ENCODE peak calls at places on chromosomes 3 and 15, in nine cellular contexts. N is K562, D is sigmoid colon, B is esophagus muscularis mucosa, W is A549, H is transverse colon, X is tibial nerve, T is ovary, P is HepG2. G is an unnamed sample.

GRCh38 chr3:4670352-4670751 is 177.2 kb downstream of the ITPR1 start:
- DNase-seq in P (peak), X (no peak), D (no peak), W (peak), B (no peak), T (no peak), H (no peak), N (peak), G (no peak)

GRCh38 chr3:43341788-43342187 is 55.4 kb downstream of the SNRK start:
- DNase-seq in N (no peak), D (no peak), W (no peak), B (no peak), H (no peak), X (no peak), T (no peak), P (no peak), G (no peak)

GRCh38 chr15:39685999-39686613 is 96.5 kb downstream of the FSIP1 start:
- DNase-seq in W (peak), T (no peak), B (no peak), H (peak), X (peak), P (peak), N (peak), D (no peak), G (no peak)

GRCh38 chr3:78830466-78830865 is 937.3 kb downstream of the ROBO1 start:
- DNase-seq in X (no peak), T (no peak), H (no peak), W (no peak), N (no peak), B (no peak), D (no peak), P (no peak), G (no peak)

GRCh38 chr3:149592758-149593240 is 65.0 kb downstream of the WWTR1 start:
- DNase-seq in H (no peak), N (no peak), D (no peak), P (no peak), B (no peak), W (no peak), X (no peak), T (peak), G (no peak)

GRCh38 chr3:112858410-112859069 is 11.9 kb upstream of the CD200R1L start:
- DNase-seq in P (no peak), D (no peak), N (peak), T (no peak), X (no peak), H (no peak), W (no peak), B (no peak), G (no peak)

GRCh38 chr3:196969001-196969659 is 497 bp upstream of the PIGZ start:
- DNase-seq in N (peak), W (no peak), P (no peak), T (no peak), D (no peak), X (no peak), B (no peak), H (peak), G (no peak)

GRCh38 chr3:197305854-197306253 is 7.4 kb upstream of the DLG1 start:
- DNase-seq in P (no peak), H (no peak), T (no peak), D (no peak), X (no peak), N (no peak), B (no peak), W (no peak), G (no peak)

GRCh38 chr15:74752486-74753395 is 4.1 kb downstream of the CYP1A2 start:
- DNase-seq in X (no peak), W (no peak), H (no peak), D (no peak), T (no peak), B (no peak), N (no peak), P (no peak), G (no peak)

GRCh38 chr3:117443014-117443413 is 733.4 kb downstream of the TUSC7 start:
- DNase-seq in X (no peak), D (no peak), H (no peak), B (no peak), P (no peak), T (no peak), N (no peak), W (no peak), G (no peak)

GRCh38 chr3:49618412-49618811 is 55.7 kb upstream of the APEH start:
- DNase-seq in N (no peak), D (no peak), H (no peak), X (no peak), W (no peak), P (no peak), B (no peak), T (no peak), G (no peak)

GRCh38 chr3:50256978-50257890 is 11.7 kb upstream of the SEMA3B start:
- DNase-seq in T (no peak), H (peak), X (no peak), W (no peak), N (peak), B (no peak), P (no peak), D (no peak), G (peak)

GRCh38 chr3:134815519-134815918 is 20.5 kb downstream of the EPHB1 start:
- DNase-seq in B (no peak), T (no peak), N (no peak), X (no peak), W (no peak), H (no peak), P (no peak), D (no peak), G (no peak)

GRCh38 chr15:77028451-77029165 is 33.7 kb downstream of the PSTPIP1 start:
- DNase-seq in P (no peak), W (no peak), B (no peak), X (no peak), D (peak), T (no peak), N (no peak), H (peak), G (peak)

GRCh38 chr3:71652786-71653419 is 69.4 kb upstream of the FOXP1 start:
- DNase-seq in B (no peak), D (peak), X (peak), W (peak), N (peak), H (peak), T (peak), P (peak), G (peak)

DNA sequence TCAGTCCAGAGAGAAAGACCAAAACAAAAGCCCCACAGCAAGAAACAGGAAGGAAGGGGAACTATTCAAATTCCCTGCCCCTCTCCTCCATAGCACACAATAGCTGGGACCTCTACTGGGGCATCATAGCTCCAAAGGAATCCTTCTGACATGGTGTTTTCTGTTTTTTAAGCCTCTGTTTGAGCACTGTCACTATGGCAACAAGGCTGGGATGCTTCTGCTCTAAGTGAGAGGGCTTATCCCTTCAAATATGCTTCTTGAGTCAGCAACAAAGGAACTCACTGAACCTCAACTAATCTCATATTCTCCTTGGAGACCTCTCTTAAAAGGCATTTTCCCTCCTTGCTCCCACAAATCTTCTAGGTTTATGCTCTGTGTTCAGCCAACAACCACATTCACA is 40.5 kb downstream of the MYLK start:
- DNase-seq in X (no peak), N (no peak), B (no peak), W (no peak), H (no peak), T (no peak), P (no peak), D (no peak), G (no peak)
- TF ChIP-seq EP300 in X (no peak), N (no peak), B (no peak), W (no peak), H (no peak), T (no peak), P (no peak), D (no peak), G (no peak)

GRCh38 chr15:66658855-66659254 is 43.2 kb upstream of the SMAD6 start:
- DNase-seq in T (no peak), H (no peak), B (no peak), X (no peak), P (no peak), N (no peak), W (no peak), D (no peak), G (no peak)

GRCh38 chr15:66657062-66658020 is 44.7 kb upstream of the SMAD6 start:
- DNase-seq in D (no peak), N (no peak), T (no peak), B (no peak), W (no peak), P (no peak), H (no peak), X (no peak), G (no peak)

GRCh38 chr15:66655997-66656396 is 46.0 kb upstream of the SMAD6 start:
- DNase-seq in B (no peak), D (no peak), W (no peak), H (no peak), X (no peak), P (no peak), N (no peak), T (no peak), G (no peak)

GRCh38 chr15:66659384-66659783 is 42.7 kb upstream of the SMAD6 start:
- DNase-seq in P (no peak), X (no peak), N (no peak), B (no peak), H (no peak), T (no peak), W (no peak), D (no peak), G (no peak)

DNA sequence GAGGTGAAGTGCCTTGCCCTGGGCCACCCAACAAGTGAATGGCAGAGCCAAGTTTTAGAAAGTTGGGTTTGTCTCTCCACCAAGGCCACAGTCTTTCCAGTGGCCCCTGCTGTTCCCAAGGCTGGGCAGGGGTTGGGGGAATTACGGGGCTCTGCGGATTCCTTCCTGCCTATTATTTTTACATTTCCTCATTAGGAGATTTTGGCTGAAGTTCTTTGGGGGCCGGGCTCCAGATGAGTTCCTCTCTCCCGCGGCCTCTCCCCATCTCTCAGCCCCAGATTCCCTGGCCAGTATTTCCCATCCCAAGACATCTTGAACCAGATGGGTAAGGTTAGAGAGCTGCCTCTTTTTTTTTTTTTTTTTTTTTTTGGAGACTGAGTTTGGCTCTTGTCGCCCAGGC is 44.0 kb upstream of the SMAD6 start:
- DNase-seq in W (no peak), T (no peak), X (no peak), D (no peak), N (no peak), P (no peak), B (no peak), H (no peak), G (no peak)
- H3K27ac ChIP-seq in W (no peak), T (no peak), X (peak), D (no peak), N (peak), P (no peak), B (no peak), H (no peak), G (no peak)

GRCh38 chr15:63041402-63041977 is 1.1 kb upstream of the TPM1 start:
- DNase-seq in T (no peak), P (no peak), H (no peak), N (no peak), D (no peak), W (no peak), X (no peak), B (no peak), G (no peak)

GRCh38 chr15:63043391-63044076 is 987 bp downstream of the TPM1 start:
- DNase-seq in D (peak), W (no peak), T (peak), B (no peak), P (no peak), N (no peak), H (no peak), X (no peak), G (no peak)

GRCh38 chr15:63040954-63041353 is 1.6 kb upstream of the TPM1 start:
- DNase-seq in D (no peak), B (no peak), P (no peak), T (no peak), H (no peak), W (no peak), X (no peak), N (no peak), G (no peak)

GRCh38 chr15:63042879-63043340 is 363 bp downstream of the TPM1 start:
- DNase-seq in P (no peak), N (no peak), T (no peak), D (no peak), W (peak), X (no peak), B (no peak), H (no peak), G (no peak)

GRCh38 chr15:63041982-63042878 is at the start of gene TPM1:
- DNase-seq in W (peak), B (peak), T (peak), H (peak), D (peak), P (peak), N (no peak), X (peak), G (peak)
- TF ChIP-seq CTCF in W (peak), B (no peak), T (no peak), H (no peak), D (no peak), P (peak), N (no peak), X (no peak), G (no peak)

DNA sequence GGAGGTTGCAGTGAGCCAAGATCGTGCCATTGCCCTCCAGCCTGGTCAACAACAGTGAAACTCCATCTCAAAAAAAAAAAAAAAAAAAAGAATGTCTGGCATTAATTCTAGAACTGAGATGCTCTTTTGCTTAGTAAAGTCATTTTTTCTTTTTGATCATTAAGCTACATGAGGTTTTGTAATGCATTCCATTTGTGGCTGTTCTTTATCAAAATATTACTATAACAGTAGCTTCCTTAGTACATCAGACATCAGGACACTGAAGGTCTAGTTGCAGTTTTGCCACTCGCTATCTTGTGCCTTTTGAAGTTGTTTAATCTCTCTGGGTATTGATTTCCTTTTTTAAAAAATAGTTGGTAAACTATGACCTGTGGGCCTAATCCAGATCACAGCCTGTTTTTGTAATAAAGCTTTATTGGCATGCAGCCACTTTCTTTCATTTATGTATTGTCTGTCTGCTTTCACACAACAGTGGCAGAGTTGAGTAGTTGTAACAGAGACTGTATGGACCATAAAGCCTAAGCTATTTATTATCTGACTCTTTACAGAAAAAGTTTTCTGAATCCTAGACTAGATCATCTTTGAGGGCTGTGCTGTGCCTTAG is 76.6 kb downstream of the SLC25A26 start:
- DNase-seq in X (no peak), W (no peak), T (no peak), B (no peak), P (no peak), D (no peak), H (no peak), N (no peak), G (no peak)
- TF ChIP-seq EP300 in X (no peak), W (no peak), T (no peak), B (no peak), P (no peak), D (no peak), H (no peak), N (no peak), G (no peak)

GRCh38 chr3:87120850-87121249 is 106.3 kb upstream of the CHMP2B start:
- DNase-seq in B (no peak), H (no peak), D (no peak), T (no peak), W (no peak), N (no peak), X (no peak), P (no peak), G (no peak)
- H3K27ac ChIP-seq in B (no peak), H (no peak), D (no peak), T (no peak), W (no peak), N (no peak), X (no peak), P (no peak), G (no peak)

GRCh38 chr3:9732753-9733115 is 1.2 kb downstream of the BRPF1 start:
- DNase-seq in D (no peak), B (no peak), W (no peak), H (no peak), P (no peak), X (no peak), T (no peak), N (peak), G (no peak)

GRCh38 chr3:9732080-9732752 is 681 bp downstream of the BRPF1 start:
- DNase-seq in P (no peak), W (peak), T (no peak), H (peak), D (no peak), B (no peak), N (peak), X (no peak), G (peak)

GRCh38 chr3:9729419-9729818 is 2.1 kb upstream of the BRPF1 start:
- DNase-seq in X (no peak), D (no peak), B (no peak), H (no peak), W (no peak), N (no peak), P (no peak), T (no peak), G (no peak)

GRCh38 chr3:9731206-9732079 is at the start of gene BRPF1:
- DNase-seq in D (peak), X (peak), H (peak), B (peak), T (peak), W (peak), P (peak), N (peak), G (peak)

GRCh38 chr3:9730747-9731205 is 759 bp upstream of the BRPF1 start:
- DNase-seq in B (no peak), T (no peak), P (no peak), W (peak), D (no peak), N (no peak), H (no peak), X (no peak), G (no peak)
- TF ChIP-seq CTCF in B (no peak), T (peak), P (no peak), W (no peak), D (no peak), N (no peak), H (peak), X (no peak), G (no peak)

DNA sequence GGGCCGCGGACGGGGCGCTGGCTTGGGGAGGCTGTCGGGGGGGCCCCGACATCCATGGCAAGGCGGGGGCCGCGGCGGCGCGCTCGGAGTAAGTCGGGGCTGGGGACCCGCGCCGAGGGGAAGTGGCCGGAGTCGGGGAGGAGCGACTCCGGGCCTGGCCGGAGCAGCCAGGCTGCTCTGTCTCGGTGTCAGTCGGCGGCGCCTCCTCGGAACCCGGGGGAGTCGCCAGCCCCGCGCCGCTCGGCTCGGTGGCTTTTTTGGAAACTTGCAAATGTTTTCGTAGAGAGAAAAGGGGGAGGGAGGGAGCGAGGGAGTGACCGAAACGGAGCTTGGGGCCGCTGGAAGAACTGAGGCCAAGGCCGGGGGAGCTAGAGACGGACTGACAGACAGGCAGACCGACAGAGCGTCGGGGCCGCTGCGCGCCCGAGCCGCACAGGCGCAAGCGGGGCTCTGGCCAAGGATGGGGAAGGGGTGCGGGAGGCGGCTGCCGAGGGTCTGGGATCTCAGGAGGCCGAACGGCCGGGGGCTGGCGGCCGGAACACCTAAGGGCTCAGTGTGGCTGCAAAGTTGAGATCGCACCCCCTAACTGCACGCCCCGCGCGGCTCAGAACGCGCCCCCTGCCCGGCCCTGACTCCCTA is 5.0 kb downstream of the PTH1R start:
- DNase-seq in N (peak), H (no peak), T (peak), X (no peak), P (no peak), D (peak), W (no peak), B (no peak), G (no peak)
- TF ChIP-seq EP300 in N (no peak), H (no peak), T (no peak), X (no peak), P (no peak), D (no peak), W (no peak), B (no peak), G (no peak)

GRCh38 chr3:170741756-170742530 is 128.1 kb downstream of the RPL22L1 start:
- DNase-seq in X (no peak), T (no peak), P (no peak), B (no peak), D (no peak), H (no peak), W (no peak), N (no peak), G (no peak)
- H3K27ac ChIP-seq in X (peak), T (peak), P (no peak), B (no peak), D (no peak), H (no peak), W (peak), N (no peak), G (peak)

G was measured in stomach.